ENCODE peak calls at places on chromosomes 11 and 22, in seven cellular contexts. W is NCI-H1930; O is A549; P is NCI-H446; H is neural crest cell; J is effector CD4-positive, alpha-beta T cell; E is mammary epithelial cell. Z is an unnamed sample.

GRCh38 chr11:66915046-66915832 is 42.9 kb downstream of the PC start:
- DNase-seq in H (no peak), E (no peak), P (no peak), W (no peak), O (no peak), J (no peak), Z (no peak)

GRCh38 chr11:61985863-61986262 is 18.4 kb upstream of the FTH1 start:
- DNase-seq in H (no peak), P (no peak), J (no peak), E (peak; percentile 32), W (no peak), O (no peak), Z (no peak)

GRCh38 chr11:57493507-57494503 is 21.7 kb downstream of the SLC43A1 start:
- DNase-seq in H (peak; percentile 44), E (peak; percentile 51), W (peak; percentile 48), P (peak; percentile 50), J (peak; percentile 68), O (peak; percentile 73), Z (peak; percentile 67)

GRCh38 chr11:18731427-18731826 is 5.4 kb upstream of the IGSF22 start:
- DNase-seq in O (no peak), P (no peak), H (no peak), W (no peak), E (no peak), J (no peak), Z (no peak)

GRCh38 chr11:63862923-63863322 is 24.0 kb downstream of the MARK2 start:
- DNase-seq in E (no peak), O (peak; percentile 71), W (no peak), P (no peak), H (no peak), J (no peak), Z (no peak)

GRCh38 chr11:3165152-3165705 is at the start of gene OSBPL5:
- DNase-seq in W (no peak), J (no peak), O (peak; percentile 22), H (peak; percentile 59), P (peak; percentile 77), E (peak; percentile 42), Z (no peak)

GRCh38 chr11:77967753-77968152 is 26.7 kb downstream of the INTS4 start:
- DNase-seq in J (no peak), W (no peak), E (no peak), H (no peak), P (no peak), O (no peak), Z (no peak)

GRCh38 chr22:44438481-44439131 is 59.4 kb downstream of the RTL6 start:
- DNase-seq in J (no peak), W (no peak), O (no peak), P (no peak), H (no peak), E (no peak), Z (no peak)

GRCh38 chr11:36363361-36364272 is 67.5 kb downstream of the PRR5L start:
- DNase-seq in P (no peak), O (no peak), E (no peak), J (no peak), W (no peak), H (no peak), Z (no peak)

GRCh38 chr22:17972385-17973181 is 51.8 kb downstream of the MICAL3 start:
- DNase-seq in P (no peak), H (no peak), O (peak; percentile 82), J (no peak), W (no peak), E (peak; percentile 65), Z (no peak)

GRCh38 chr11:47552581-47553416 is at the start of gene CELF1:
- DNase-seq in W (peak; percentile 94), J (peak; percentile 87), O (peak; percentile 90), E (peak; percentile 88), H (peak; percentile 88), P (peak; percentile 98), Z (peak; percentile 88)

Z was measured in stimulated activated naive CD4-positive, alpha-beta T cell.